ENCODE peak calls at places on chromosome 1, in five cellular contexts. P is kidney glomerular epithelial cell; K is activated CD8-positive, alpha-beta memory T cell treated with anti-CD3 and anti-CD28 coated beads for 24 hours; C is fibroblast of lung; E is thoracic aorta. L is an unnamed sample.

GRCh38 chr1:87968259-87968955 is 639.7 kb downstream of the LMO4 start:
- DNase-seq in P (peak; percentile 38), K (no peak), C (peak; percentile 66), E (peak; percentile 54), L (peak; percentile 54)

GRCh38 chr1:20603473-20604464 is 14.9 kb downstream of the CDA start:
- DNase-seq in P (peak; percentile 66), K (no peak), C (peak; percentile 60), E (no peak), L (no peak)

GRCh38 chr1:9589719-9590157 is 1.0 kb downstream of the TMEM201 start:
- DNase-seq in P (no peak), K (no peak), C (peak; percentile 5), E (no peak), L (no peak)

GRCh38 chr1:68196676-68197075 is 35.6 kb downstream of the WLS start:
- DNase-seq in P (no peak), K (no peak), C (peak; percentile 49), E (no peak), L (no peak)

GRCh38 chr1:184621262-184621661 is 133.4 kb downstream of the EDEM3 start:
- DNase-seq in P (no peak), K (no peak), C (peak; percentile 98), E (no peak), L (no peak)

GRCh38 chr1:162223488-162223887 is 153.2 kb downstream of the SPATA46 start:
- DNase-seq in P (no peak), K (no peak), C (no peak), E (no peak), L (no peak)

GRCh38 chr1:155882235-155882634 is 22.9 kb downstream of the SYT11 start:
- DNase-seq in P (no peak), K (no peak), C (no peak), E (no peak), L (no peak)

GRCh38 chr1:11499825-11500331 is 20.9 kb downstream of the DISP3 start:
- DNase-seq in P (no peak), K (no peak), C (no peak), E (no peak), L (no peak)

GRCh38 chr1:60575326-60575874 is 501.8 kb upstream of the C1orf87 start:
- DNase-seq in P (no peak), K (no peak), C (no peak), E (no peak), L (no peak)

GRCh38 chr1:3211996-3212395 is 143.0 kb downstream of the PRDM16 start:
- DNase-seq in P (no peak), K (no peak), C (no peak), E (no peak), L (no peak)